ENCODE peak calls at places on chromosomes 11 and 22, in five cellular contexts. One of them, this sample, is unnamed.

GRCh38 chr11:114296190-114296978 is at the start of gene NNMT:
- DNase-seq in fibroblast of pulmonary artery: peak
- DNase-seq in kidney glomerular epithelial cell: peak
- DNase-seq in GOT3: peak
- DNase-seq in GM03348: peak
- DNase-seq in this sample: peak

GRCh38 chr11:100966366-100966765 is 163.2 kb downstream of the PGR start:
- DNase-seq in fibroblast of pulmonary artery: no peak
- DNase-seq in GM03348: no peak
- DNase-seq in GOT3: no peak
- DNase-seq in kidney glomerular epithelial cell: no peak
- DNase-seq in this sample: no peak

GRCh38 chr22:26887916-26888315 is 230.5 kb downstream of the MIAT start:
- DNase-seq in fibroblast of pulmonary artery: no peak
- DNase-seq in kidney glomerular epithelial cell: no peak
- DNase-seq in GOT3: no peak
- DNase-seq in GM03348: no peak
- DNase-seq in this sample: no peak

GRCh38 chr11:60121259-60121658 is 32.8 kb downstream of the MS4A2 start:
- DNase-seq in GOT3: no peak
- DNase-seq in fibroblast of pulmonary artery: no peak
- DNase-seq in kidney glomerular epithelial cell: no peak
- DNase-seq in GM03348: no peak
- DNase-seq in this sample: no peak

GRCh38 chr22:23696326-23696851 is 5.6 kb downstream of the RGL4 start:
- DNase-seq in GOT3: no peak
- DNase-seq in GM03348: no peak
- DNase-seq in fibroblast of pulmonary artery: peak
- DNase-seq in kidney glomerular epithelial cell: no peak
- DNase-seq in this sample: no peak

GRCh38 chr11:112652786-112653390 is 308.3 kb upstream of the NCAM1 start:
- DNase-seq in fibroblast of pulmonary artery: peak
- DNase-seq in kidney glomerular epithelial cell: no peak
- DNase-seq in GM03348: peak
- DNase-seq in GOT3: no peak
- DNase-seq in this sample: peak

GRCh38 chr11:92276773-92277172 is 52.2 kb downstream of the FAT3 start:
- DNase-seq in kidney glomerular epithelial cell: no peak
- DNase-seq in GM03348: peak
- DNase-seq in fibroblast of pulmonary artery: peak
- DNase-seq in GOT3: no peak
- DNase-seq in this sample: no peak

GRCh38 chr22:16932577-16932976 is 75.4 kb downstream of the GAB4 start:
- DNase-seq in GOT3: no peak
- DNase-seq in GM03348: no peak
- DNase-seq in kidney glomerular epithelial cell: no peak
- DNase-seq in fibroblast of pulmonary artery: no peak
- DNase-seq in this sample: no peak

GRCh38 chr11:3866206-3866605 is 10.7 kb downstream of the STIM1 start:
- DNase-seq in fibroblast of pulmonary artery: peak
- DNase-seq in kidney glomerular epithelial cell: peak
- DNase-seq in GM03348: no peak
- DNase-seq in GOT3: no peak
- DNase-seq in this sample: no peak

GRCh38 chr11:11608783-11609232 is 13.0 kb downstream of the GALNT18 start:
- DNase-seq in GM03348: peak
- DNase-seq in fibroblast of pulmonary artery: peak
- DNase-seq in kidney glomerular epithelial cell: peak
- DNase-seq in GOT3: no peak
- DNase-seq in this sample: no peak

GRCh38 chr22:47190957-47191323 is 428.5 kb downstream of the TBC1D22A start:
- DNase-seq in fibroblast of pulmonary artery: no peak
- DNase-seq in GOT3: no peak
- DNase-seq in kidney glomerular epithelial cell: no peak
- DNase-seq in GM03348: no peak
- DNase-seq in this sample: no peak

GRCh38 chr11:3022300-3022967 is 30.3 kb upstream of the NAP1L4 start:
- DNase-seq in GM03348: peak
- DNase-seq in fibroblast of pulmonary artery: peak
- DNase-seq in GOT3: no peak
- DNase-seq in kidney glomerular epithelial cell: no peak
- DNase-seq in this sample: peak

GRCh38 chr11:86490582-86490981 is 115.9 kb downstream of the CCDC81 start:
- DNase-seq in GM03348: no peak
- DNase-seq in GOT3: no peak
- DNase-seq in fibroblast of pulmonary artery: peak
- DNase-seq in kidney glomerular epithelial cell: no peak
- DNase-seq in this sample: no peak

GRCh38 chr11:95699631-95700470 is 89.7 kb downstream of the FAM76B start:
- DNase-seq in GOT3: no peak
- DNase-seq in GM03348: peak
- DNase-seq in fibroblast of pulmonary artery: peak
- DNase-seq in kidney glomerular epithelial cell: no peak
- DNase-seq in this sample: no peak